ENCODE peak calls at places on chromosomes 12 and 14, in four cellular contexts. One of them, this sample, is unnamed.

GRCh38 chr14:92917956-92918355 is 5.0 kb upstream of the CHGA start:
- DNase-seq in activated CD4-positive, alpha-beta T cell treated with anti-CD3 and anti-CD28 coated beads for 48 hours: no peak
- DNase-seq in GM19239: no peak
- DNase-seq in CD4-positive, alpha-beta T cell: no peak
- DNase-seq in this sample: no peak

GRCh38 chr14:55353686-55354467 is 57.8 kb downstream of the ATG14 start:
- DNase-seq in GM19239: no peak
- DNase-seq in CD4-positive, alpha-beta T cell: peak
- DNase-seq in activated CD4-positive, alpha-beta T cell treated with anti-CD3 and anti-CD28 coated beads for 48 hours: peak
- DNase-seq in this sample: peak

GRCh38 chr12:65122661-65123060 is 1.6 kb upstream of the WIF1 start:
- DNase-seq in GM19239: no peak
- DNase-seq in activated CD4-positive, alpha-beta T cell treated with anti-CD3 and anti-CD28 coated beads for 48 hours: no peak
- DNase-seq in CD4-positive, alpha-beta T cell: no peak
- DNase-seq in this sample: no peak

GRCh38 chr12:1797011-1797901 is 23.1 kb upstream of the LRTM2 start:
- DNase-seq in GM19239: peak
- DNase-seq in activated CD4-positive, alpha-beta T cell treated with anti-CD3 and anti-CD28 coated beads for 48 hours: peak
- DNase-seq in CD4-positive, alpha-beta T cell: no peak
- DNase-seq in this sample: peak

GRCh38 chr14:104968541-104969401 is 9.4 kb downstream of the AHNAK2 start:
- DNase-seq in activated CD4-positive, alpha-beta T cell treated with anti-CD3 and anti-CD28 coated beads for 48 hours: no peak
- DNase-seq in CD4-positive, alpha-beta T cell: no peak
- DNase-seq in GM19239: no peak
- DNase-seq in this sample: no peak

GRCh38 chr14:40340708-40341107 is 908.5 kb upstream of the FBXO33 start:
- DNase-seq in activated CD4-positive, alpha-beta T cell treated with anti-CD3 and anti-CD28 coated beads for 48 hours: no peak
- DNase-seq in GM19239: no peak
- DNase-seq in CD4-positive, alpha-beta T cell: no peak
- DNase-seq in this sample: no peak

GRCh38 chr14:100124551-100125088 is 34.8 kb downstream of the DEGS2 start:
- DNase-seq in GM19239: no peak
- DNase-seq in CD4-positive, alpha-beta T cell: no peak
- DNase-seq in activated CD4-positive, alpha-beta T cell treated with anti-CD3 and anti-CD28 coated beads for 48 hours: no peak
- DNase-seq in this sample: no peak

GRCh38 chr14:87049886-87050820 is 942.8 kb downstream of the GALC start:
- DNase-seq in activated CD4-positive, alpha-beta T cell treated with anti-CD3 and anti-CD28 coated beads for 48 hours: peak
- DNase-seq in CD4-positive, alpha-beta T cell: no peak
- DNase-seq in GM19239: no peak
- DNase-seq in this sample: no peak

GRCh38 chr12:29589271-29589670 is 91.8 kb upstream of the OVCH1 start:
- DNase-seq in GM19239: no peak
- DNase-seq in CD4-positive, alpha-beta T cell: no peak
- DNase-seq in activated CD4-positive, alpha-beta T cell treated with anti-CD3 and anti-CD28 coated beads for 48 hours: no peak
- DNase-seq in this sample: no peak

GRCh38 chr12:55060970-55061543 is 41.3 kb downstream of the NEUROD4 start:
- DNase-seq in GM19239: no peak
- DNase-seq in activated CD4-positive, alpha-beta T cell treated with anti-CD3 and anti-CD28 coated beads for 48 hours: no peak
- DNase-seq in CD4-positive, alpha-beta T cell: no peak
- DNase-seq in this sample: no peak

GRCh38 chr12:31118831-31119530 is 45.3 kb downstream of the DDX11 start:
- DNase-seq in CD4-positive, alpha-beta T cell: no peak
- DNase-seq in activated CD4-positive, alpha-beta T cell treated with anti-CD3 and anti-CD28 coated beads for 48 hours: peak
- DNase-seq in GM19239: no peak
- DNase-seq in this sample: peak

GRCh38 chr14:30779210-30779609 is 95.1 kb upstream of the COCH start:
- DNase-seq in CD4-positive, alpha-beta T cell: no peak
- DNase-seq in GM19239: no peak
- DNase-seq in activated CD4-positive, alpha-beta T cell treated with anti-CD3 and anti-CD28 coated beads for 48 hours: no peak
- DNase-seq in this sample: no peak

GRCh38 chr12:6824962-6825381 is 3.2 kb upstream of the P3H3 start:
- DNase-seq in CD4-positive, alpha-beta T cell: no peak
- DNase-seq in GM19239: no peak
- DNase-seq in activated CD4-positive, alpha-beta T cell treated with anti-CD3 and anti-CD28 coated beads for 48 hours: no peak
- DNase-seq in this sample: no peak

GRCh38 chr12:100520048-100520769 is 46.5 kb downstream of the NR1H4 start:
- DNase-seq in activated CD4-positive, alpha-beta T cell treated with anti-CD3 and anti-CD28 coated beads for 48 hours: no peak
- DNase-seq in CD4-positive, alpha-beta T cell: no peak
- DNase-seq in GM19239: no peak
- DNase-seq in this sample: no peak

GRCh38 chr14:22122227-22123187 is 448.9 kb upstream of the OR4E1 start:
- DNase-seq in activated CD4-positive, alpha-beta T cell treated with anti-CD3 and anti-CD28 coated beads for 48 hours: no peak
- DNase-seq in CD4-positive, alpha-beta T cell: no peak
- DNase-seq in GM19239: no peak
- DNase-seq in this sample: no peak

GRCh38 chr12:99498756-99499155 is 148.8 kb upstream of the GARIN6 start:
- DNase-seq in GM19239: no peak
- DNase-seq in CD4-positive, alpha-beta T cell: no peak
- DNase-seq in activated CD4-positive, alpha-beta T cell treated with anti-CD3 and anti-CD28 coated beads for 48 hours: no peak
- DNase-seq in this sample: no peak

GRCh38 chr12:78403136-78403535 is 461.4 kb upstream of the SYT1 start:
- DNase-seq in GM19239: no peak
- DNase-seq in activated CD4-positive, alpha-beta T cell treated with anti-CD3 and anti-CD28 coated beads for 48 hours: no peak
- DNase-seq in CD4-positive, alpha-beta T cell: no peak
- DNase-seq in this sample: no peak

GRCh38 chr12:31923063-31923412 is 36.2 kb upstream of the RESF1 start:
- DNase-seq in activated CD4-positive, alpha-beta T cell treated with anti-CD3 and anti-CD28 coated beads for 48 hours: peak
- DNase-seq in CD4-positive, alpha-beta T cell: no peak
- DNase-seq in GM19239: no peak
- DNase-seq in this sample: no peak

GRCh38 chr12:4975574-4975973 is 65.9 kb downstream of the KCNA1 start:
- DNase-seq in GM19239: no peak
- DNase-seq in CD4-positive, alpha-beta T cell: no peak
- DNase-seq in activated CD4-positive, alpha-beta T cell treated with anti-CD3 and anti-CD28 coated beads for 48 hours: no peak
- DNase-seq in this sample: no peak

GRCh38 chr14:43735926-43736325 is 771.2 kb downstream of the FSCB start:
- DNase-seq in GM19239: no peak
- DNase-seq in activated CD4-positive, alpha-beta T cell treated with anti-CD3 and anti-CD28 coated beads for 48 hours: no peak
- DNase-seq in CD4-positive, alpha-beta T cell: no peak
- DNase-seq in this sample: no peak

GRCh38 chr14:93059917-93060545 is 55.7 kb downstream of the ITPK1 start:
- DNase-seq in activated CD4-positive, alpha-beta T cell treated with anti-CD3 and anti-CD28 coated beads for 48 hours: no peak
- DNase-seq in CD4-positive, alpha-beta T cell: no peak
- DNase-seq in GM19239: no peak
- DNase-seq in this sample: no peak

GRCh38 chr12:105167346-105167745 is 59.8 kb downstream of the WASHC4 start:
- DNase-seq in GM19239: no peak
- DNase-seq in CD4-positive, alpha-beta T cell: no peak
- DNase-seq in activated CD4-positive, alpha-beta T cell treated with anti-CD3 and anti-CD28 coated beads for 48 hours: no peak
- DNase-seq in this sample: no peak

This sample was measured in activated T-cell treated with anti-CD3 and anti-CD28 coated beads, Interleukin-2, amount 50 U/mL, for 1 hour.